ENCODE peak calls at places on chromosome 19, in five cellular contexts. Y, I, N, F and B are unnamed samples.

GRCh38 chr19:17526922-17527321 is 15.5 kb downstream of the PGLS start:
- DNase-seq in I (no peak), N (no peak), Y (no peak), F (no peak), B (peak)

GRCh38 chr19:32933571-32933970 is 38.2 kb downstream of the CEP89 start:
- DNase-seq in N (no peak), F (no peak), I (no peak), Y (no peak), B (no peak)

GRCh38 chr19:18796239-18796638 is 5.1 kb upstream of the COMP start:
- DNase-seq in F (no peak), N (no peak), I (no peak), Y (peak), B (no peak)

GRCh38 chr19:31528261-31528660 is 179.0 kb upstream of the TSHZ3 start:
- DNase-seq in N (no peak), F (no peak), Y (no peak), I (no peak), B (no peak)

GRCh38 chr19:10115392-10116084 is 4.0 kb downstream of the P2RY11 start:
- DNase-seq in F (no peak), I (no peak), Y (no peak), N (no peak), B (no peak)

GRCh38 chr19:38346837-38347236 is 11.2 kb downstream of the CATSPERG start:
- DNase-seq in Y (no peak), N (no peak), F (no peak), I (no peak), B (no peak)

GRCh38 chr19:54266133-54266532 is 9.1 kb upstream of the LILRB5 start:
- DNase-seq in N (peak), I (peak), Y (peak), F (peak), B (peak)

GRCh38 chr19:3453840-3454239 is 26.5 kb downstream of the SMIM24 start:
- DNase-seq in F (no peak), Y (no peak), I (no peak), N (no peak), B (no peak)

GRCh38 chr19:53581871-53582279 is 43.9 kb downstream of the ZNF331 start:
- DNase-seq in N (no peak), Y (no peak), F (no peak), I (no peak), B (no peak)

GRCh38 chr19:54203151-54203611 is 2.5 kb downstream of the RPS9 start:
- DNase-seq in F (no peak), Y (no peak), N (no peak), I (no peak), B (no peak)

GRCh38 chr19:3608750-3609322 is 2.2 kb upstream of the TBXA2R start:
- DNase-seq in F (no peak), N (no peak), Y (no peak), I (no peak), B (no peak)

GRCh38 chr19:12899891-12900518 is 9.0 kb downstream of the GCDH start:
- DNase-seq in F (no peak), I (no peak), Y (no peak), N (peak), B (no peak)

GRCh38 chr19:3459965-3460582 is 20.3 kb downstream of the SMIM24 start:
- DNase-seq in Y (no peak), F (no peak), N (no peak), I (no peak), B (no peak)

GRCh38 chr19:31314156-31314555 is 35.1 kb downstream of the TSHZ3 start:
- DNase-seq in Y (no peak), I (no peak), F (no peak), N (no peak), B (no peak)

GRCh38 chr19:677601-678380 is 1.6 kb downstream of the FSTL3 start:
- DNase-seq in F (no peak), Y (peak), I (no peak), N (no peak), B (no peak)

GRCh38 chr19:11375143-11375948 is 880 bp downstream of the SWSAP1 start:
- DNase-seq in F (peak), I (no peak), Y (no peak), N (no peak), B (peak)

GRCh38 chr19:5206751-5207075 is 133.9 kb downstream of the PTPRS start:
- DNase-seq in F (no peak), N (no peak), Y (no peak), I (no peak), B (no peak)

GRCh38 chr19:46958542-46958941 is 61.1 kb upstream of the NPAS1 start:
- DNase-seq in N (no peak), I (no peak), F (no peak), Y (peak), B (no peak)

GRCh38 chr19:18091217-18091608 is 4.5 kb upstream of the IL12RB1 start:
- DNase-seq in N (peak), Y (no peak), I (no peak), F (peak), B (peak)

GRCh38 chr19:55454787-55455243 is 6.6 kb downstream of the ISOC2 start:
- DNase-seq in F (peak), N (peak), I (no peak), Y (peak), B (peak)

GRCh38 chr19:48363500-48363809 is 285 bp downstream of the TMEM143 start:
- DNase-seq in Y (no peak), F (no peak), I (no peak), N (peak), B (no peak)

GRCh38 chr19:35790981-35791813 is 15.8 kb downstream of the ARHGAP33 start:
- DNase-seq in I (no peak), Y (no peak), F (peak), N (no peak), B (no peak)

GRCh38 chr19:7874080-7874856 is at the start of gene PRR36:
- DNase-seq in F (no peak), I (no peak), Y (no peak), N (no peak), B (no peak)

GRCh38 chr19:17337675-17338439 is 504 bp downstream of the GTPBP3 start:
- DNase-seq in N (peak), I (no peak), Y (peak), F (peak), B (no peak)

GRCh38 chr19:47726467-47726866 is 13.2 kb downstream of the EHD2 start:
- DNase-seq in Y (peak), I (no peak), F (no peak), N (no peak), B (no peak)

GRCh38 chr19:12802267-12803106 is 618 bp downstream of the THSD8 start:
- DNase-seq in Y (peak), N (no peak), I (no peak), F (no peak), B (no peak)

GRCh38 chr19:51024924-51025323 is 1.5 kb downstream of the KLK11 start:
- DNase-seq in N (no peak), I (no peak), Y (no peak), F (no peak), B (no peak)